ENCODE peak calls at places on chromosomes 16 and 17, in ten cellular contexts. A is activated CD4-positive, CD25-positive, alpha-beta regulatory T cell; U is activated T-helper 1 cell treated with anti-CD3 and anti-CD28 coated beads, Interleukin-2, amount 50 U/mL, for 16 hours; Y is ELR; S is hippocampal formation; F is glutamatergic neuron; N is NCI-H510A; X is NCI-H1105 treated with DMSO at 0.1 percent for 48 hours; H is activated naive CD8-positive, alpha-beta T cell treated with anti-CD3 and anti-CD28 coated beads, Interleukin-2, amount 10 ng/mL, durations not matched to agents 7 days and 5 days; K is NCI-H69. J is an unnamed sample.

GRCh38 chr17:51152766-51153209 is 571 bp upstream of the NME1 start:
- DNase-seq in S (peak; percentile 26), Y (peak; percentile 54), X (peak; percentile 43), N (no peak), K (peak; percentile 62), F (no peak), U (no peak), H (no peak), A (no peak), J (no peak)

GRCh38 chr17:15648384-15648783 is 28.9 kb upstream of the FBXW10B start:
- DNase-seq in A (no peak), Y (no peak), K (no peak), N (no peak), X (no peak), S (no peak), F (no peak), U (no peak), H (no peak), J (no peak)

GRCh38 chr16:79768594-79768993 is 168.1 kb upstream of the MAF start:
- DNase-seq in Y (no peak), U (no peak), X (no peak), H (no peak), A (no peak), K (no peak), S (peak; percentile 12), F (no peak), N (no peak), J (no peak)

GRCh38 chr16:12688972-12689850 is 114.5 kb downstream of the CPPED1 start:
- DNase-seq in F (no peak), X (no peak), N (no peak), K (no peak), Y (no peak), A (no peak), U (no peak), H (no peak), S (no peak), J (no peak)

GRCh38 chr16:11405331-11406176 is 60.3 kb downstream of the RMI2 start:
- DNase-seq in S (no peak), N (no peak), K (peak; percentile 64), H (peak; percentile 70), F (peak; percentile 66), X (no peak), A (peak; percentile 31), U (peak; percentile 19), Y (peak; percentile 52), J (no peak)

GRCh38 chr17:8264320-8264719 is 15.2 kb downstream of the PFAS start:
- DNase-seq in F (no peak), K (no peak), U (no peak), A (no peak), X (no peak), H (no peak), N (no peak), S (no peak), Y (no peak), J (no peak)

GRCh38 chr17:71919181-71919580 is 201.6 kb upstream of the SOX9 start:
- DNase-seq in H (no peak), N (no peak), U (no peak), F (no peak), Y (no peak), A (no peak), S (no peak), X (no peak), K (no peak), J (no peak)

GRCh38 chr17:2232244-2232638 is 71.3 kb downstream of the SMG6 start:
- DNase-seq in U (no peak), X (no peak), Y (peak; percentile 90), H (no peak), A (no peak), N (no peak), K (no peak), F (no peak), S (no peak), J (no peak)

GRCh38 chr17:78315355-78316114 is 44.3 kb downstream of the SOCS3 start:
- DNase-seq in H (no peak), Y (peak; percentile 98), U (no peak), A (no peak), X (no peak), K (peak; percentile 82), N (no peak), F (no peak), S (no peak), J (peak; percentile 33)

GRCh38 chr16:64362193-64362592 is 759.7 kb downstream of the CDH11 start:
- DNase-seq in X (no peak), A (no peak), Y (peak; percentile 51), K (no peak), H (no peak), F (no peak), U (no peak), N (no peak), S (no peak), J (no peak)

GRCh38 chr16:27222499-27223225 is 19.3 kb downstream of the KDM8 start:
- DNase-seq in U (no peak), K (peak; percentile 21), N (no peak), S (no peak), X (no peak), H (no peak), F (no peak), Y (peak; percentile 28), A (no peak), J (no peak)

GRCh38 chr17:57135748-57136342 is 50.8 kb downstream of the AKAP1 start:
- DNase-seq in Y (no peak), N (peak; percentile 40), F (no peak), X (peak; percentile 96), K (peak; percentile 92), A (no peak), H (no peak), S (no peak), U (no peak), J (peak; percentile 20)

GRCh38 chr16:48535369-48535787 is 74.6 kb downstream of the N4BP1 start:
- DNase-seq in F (no peak), K (no peak), Y (no peak), H (no peak), N (no peak), X (no peak), S (no peak), A (no peak), U (no peak), J (no peak)

GRCh38 chr17:17111401-17112393 is 69.4 kb downstream of the MPRIP start:
- DNase-seq in F (no peak), S (no peak), N (no peak), U (no peak), H (no peak), K (no peak), A (no peak), Y (no peak), X (no peak), J (no peak)

J was measured in occipital lobe.